ENCODE peak calls at places on chromosome 9, in six cellular contexts. One of them, this sample, is unnamed.

GRCh38 chr9:93624431-93624834 is 48.0 kb downstream of the PHF2 start:
- DNase-seq in endothelial cell of umbilical vein: no peak
- DNase-seq in GM12878: no peak
- DNase-seq in HCT116: no peak
- DNase-seq in AG04450: no peak
- DNase-seq in sigmoid colon: no peak
- DNase-seq in this sample: no peak

GRCh38 chr9:21110708-21111576 is 30.7 kb downstream of the IFNW1 start:
- DNase-seq in endothelial cell of umbilical vein: peak
- DNase-seq in GM12878: peak
- DNase-seq in HCT116: peak
- DNase-seq in AG04450: peak
- DNase-seq in sigmoid colon: no peak
- DNase-seq in this sample: peak

GRCh38 chr9:98008764-98009163 is 25.6 kb downstream of the ANP32B start:
- DNase-seq in endothelial cell of umbilical vein: no peak
- DNase-seq in GM12878: no peak
- DNase-seq in HCT116: no peak
- DNase-seq in AG04450: no peak
- DNase-seq in sigmoid colon: no peak
- DNase-seq in this sample: no peak

GRCh38 chr9:92592946-92593860 is 57.4 kb upstream of the ECM2 start:
- DNase-seq in endothelial cell of umbilical vein: peak
- DNase-seq in GM12878: no peak
- DNase-seq in HCT116: no peak
- DNase-seq in AG04450: no peak
- DNase-seq in sigmoid colon: no peak
- DNase-seq in this sample: no peak

GRCh38 chr9:131098391-131099087 is 2.2 kb downstream of the AIF1L start:
- DNase-seq in endothelial cell of umbilical vein: no peak
- DNase-seq in GM12878: no peak
- DNase-seq in HCT116: no peak
- DNase-seq in AG04450: no peak
- DNase-seq in sigmoid colon: no peak
- DNase-seq in this sample: no peak

GRCh38 chr9:119333507-119334229 is 35.6 kb downstream of the BRINP1 start:
- DNase-seq in endothelial cell of umbilical vein: no peak
- DNase-seq in GM12878: no peak
- DNase-seq in HCT116: no peak
- DNase-seq in AG04450: no peak
- DNase-seq in sigmoid colon: no peak
- DNase-seq in this sample: no peak

GRCh38 chr9:82170871-82171270 is 182.3 kb downstream of the SPATA31D1 start:
- DNase-seq in endothelial cell of umbilical vein: no peak
- DNase-seq in GM12878: no peak
- DNase-seq in HCT116: no peak
- DNase-seq in AG04450: no peak
- DNase-seq in sigmoid colon: no peak
- DNase-seq in this sample: no peak

GRCh38 chr9:123003467-123003866 is 30.0 kb upstream of the GPR21 start:
- DNase-seq in endothelial cell of umbilical vein: peak
- DNase-seq in GM12878: no peak
- DNase-seq in HCT116: no peak
- DNase-seq in AG04450: peak
- DNase-seq in sigmoid colon: no peak
- DNase-seq in this sample: no peak

GRCh38 chr9:7117676-7118561 is 360.1 kb downstream of the KDM4C start:
- DNase-seq in endothelial cell of umbilical vein: no peak
- DNase-seq in GM12878: peak
- DNase-seq in HCT116: no peak
- DNase-seq in AG04450: no peak
- DNase-seq in sigmoid colon: no peak
- DNase-seq in this sample: no peak

GRCh38 chr9:81585191-81585763 is 104.1 kb downstream of the TLE1 start:
- DNase-seq in endothelial cell of umbilical vein: peak
- DNase-seq in GM12878: no peak
- DNase-seq in HCT116: no peak
- DNase-seq in AG04450: no peak
- DNase-seq in sigmoid colon: no peak
- DNase-seq in this sample: no peak

GRCh38 chr9:18459958-18460584 is 13.9 kb upstream of the ADAMTSL1 start:
- DNase-seq in endothelial cell of umbilical vein: peak
- DNase-seq in GM12878: no peak
- DNase-seq in HCT116: no peak
- DNase-seq in AG04450: no peak
- DNase-seq in sigmoid colon: no peak
- DNase-seq in this sample: no peak

GRCh38 chr9:122379340-122379739 is 8.5 kb downstream of the PTGS1 start:
- DNase-seq in endothelial cell of umbilical vein: no peak
- DNase-seq in GM12878: no peak
- DNase-seq in HCT116: no peak
- DNase-seq in AG04450: no peak
- DNase-seq in sigmoid colon: no peak
- DNase-seq in this sample: no peak

GRCh38 chr9:91727316-91727861 is 222.6 kb downstream of the ROR2 start:
- DNase-seq in endothelial cell of umbilical vein: peak
- DNase-seq in GM12878: no peak
- DNase-seq in HCT116: peak
- DNase-seq in AG04450: peak
- DNase-seq in sigmoid colon: no peak
- DNase-seq in this sample: peak

GRCh38 chr9:121593066-121593465 is 58.4 kb upstream of the DAB2IP start:
- DNase-seq in endothelial cell of umbilical vein: no peak
- DNase-seq in GM12878: no peak
- DNase-seq in HCT116: no peak
- DNase-seq in AG04450: no peak
- DNase-seq in sigmoid colon: no peak
- DNase-seq in this sample: no peak

GRCh38 chr9:1284727-1285126 is 234.6 kb downstream of the DMRT2 start:
- DNase-seq in endothelial cell of umbilical vein: no peak
- DNase-seq in GM12878: no peak
- DNase-seq in HCT116: no peak
- DNase-seq in AG04450: no peak
- DNase-seq in sigmoid colon: no peak
- DNase-seq in this sample: no peak

GRCh38 chr9:98924971-98925820 is 18.5 kb upstream of the COL15A1 start:
- DNase-seq in endothelial cell of umbilical vein: no peak
- DNase-seq in GM12878: no peak
- DNase-seq in HCT116: no peak
- DNase-seq in AG04450: no peak
- DNase-seq in sigmoid colon: no peak
- DNase-seq in this sample: no peak

GRCh38 chr9:114117996-114118830 is 19.1 kb upstream of the KIF12 start:
- DNase-seq in endothelial cell of umbilical vein: no peak
- DNase-seq in GM12878: no peak
- DNase-seq in HCT116: no peak
- DNase-seq in AG04450: no peak
- DNase-seq in sigmoid colon: no peak
- DNase-seq in this sample: peak

DNA sequence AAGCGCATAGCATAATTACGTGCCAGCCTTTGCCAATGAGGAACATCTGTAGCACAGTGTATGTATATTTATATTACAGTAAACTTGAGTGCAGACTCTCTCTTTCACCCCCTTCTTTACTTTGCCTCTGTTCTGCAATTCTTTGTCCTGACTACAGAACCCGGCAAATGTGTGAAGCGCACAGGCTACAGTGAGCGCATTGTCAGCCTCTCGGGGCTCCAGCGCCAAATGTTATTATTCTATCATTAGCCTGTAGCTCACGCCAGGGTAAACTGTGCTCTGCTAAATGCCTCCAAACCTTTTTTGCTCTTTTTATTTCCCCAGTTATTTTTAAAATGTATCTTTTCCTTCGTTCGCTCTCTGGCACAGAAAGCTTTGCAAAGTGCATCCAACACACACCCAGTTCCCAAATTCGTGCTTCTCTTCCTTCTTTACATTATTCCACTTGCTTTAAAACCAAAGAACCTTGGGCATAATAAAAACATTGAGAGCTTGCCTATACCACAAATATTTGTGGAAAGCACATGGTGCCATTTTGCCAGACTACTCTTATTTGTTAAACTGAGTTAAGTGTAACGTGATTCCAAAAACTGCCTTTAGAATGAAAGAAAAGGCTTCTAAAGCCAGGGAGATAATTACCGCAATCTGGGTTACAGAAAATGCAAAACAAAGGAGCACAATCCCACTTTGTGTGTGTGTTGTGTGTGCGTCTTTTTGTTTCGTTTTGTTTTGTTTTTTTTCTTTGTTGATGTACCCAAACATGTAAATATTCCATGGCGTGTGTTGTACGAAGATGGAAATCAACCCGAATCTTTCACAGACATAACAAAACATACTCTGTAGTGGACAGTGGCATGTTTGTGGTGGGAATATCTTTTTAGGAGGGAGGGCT is 164.1 kb upstream of the MPDZ start:
- DNase-seq in endothelial cell of umbilical vein: no peak
- DNase-seq in GM12878: no peak
- DNase-seq in HCT116: no peak
- DNase-seq in AG04450: no peak
- DNase-seq in sigmoid colon: no peak
- DNase-seq in this sample: no peak
- H3K4me3 ChIP-seq in endothelial cell of umbilical vein: no peak
- H3K4me3 ChIP-seq in GM12878: no peak
- H3K4me3 ChIP-seq in HCT116: no peak
- H3K4me3 ChIP-seq in AG04450: no peak
- H3K4me3 ChIP-seq in sigmoid colon: no peak
- H3K4me3 ChIP-seq in this sample: no peak

GRCh38 chr9:37650873-37651768 is at the start of gene FRMPD1:
- DNase-seq in endothelial cell of umbilical vein: peak
- DNase-seq in GM12878: no peak
- DNase-seq in HCT116: no peak
- DNase-seq in AG04450: no peak
- DNase-seq in sigmoid colon: peak
- DNase-seq in this sample: peak

GRCh38 chr9:37653385-37653784 is 2.6 kb downstream of the FRMPD1 start:
- DNase-seq in endothelial cell of umbilical vein: no peak
- DNase-seq in GM12878: no peak
- DNase-seq in HCT116: no peak
- DNase-seq in AG04450: no peak
- DNase-seq in sigmoid colon: no peak
- DNase-seq in this sample: no peak

GRCh38 chr9:37645903-37646506 is 4.7 kb upstream of the FRMPD1 start:
- DNase-seq in endothelial cell of umbilical vein: no peak
- DNase-seq in GM12878: no peak
- DNase-seq in HCT116: no peak
- DNase-seq in AG04450: no peak
- DNase-seq in sigmoid colon: no peak
- DNase-seq in this sample: no peak

GRCh38 chr9:37650299-37650872 is 368 bp upstream of the FRMPD1 start:
- DNase-seq in endothelial cell of umbilical vein: no peak
- DNase-seq in GM12878: no peak
- DNase-seq in HCT116: no peak
- DNase-seq in AG04450: no peak
- DNase-seq in sigmoid colon: no peak
- DNase-seq in this sample: no peak
- H3K4me3 ChIP-seq in endothelial cell of umbilical vein: no peak
- H3K4me3 ChIP-seq in GM12878: no peak
- H3K4me3 ChIP-seq in HCT116: peak
- H3K4me3 ChIP-seq in AG04450: no peak
- H3K4me3 ChIP-seq in sigmoid colon: peak
- H3K4me3 ChIP-seq in this sample: peak

GRCh38 chr9:136711751-136712689 is at the start of gene DIPK1B:
- DNase-seq in endothelial cell of umbilical vein: peak
- DNase-seq in GM12878: no peak
- DNase-seq in HCT116: no peak
- DNase-seq in AG04450: no peak
- DNase-seq in sigmoid colon: no peak
- DNase-seq in this sample: no peak
- H3K4me3 ChIP-seq in endothelial cell of umbilical vein: peak
- H3K4me3 ChIP-seq in GM12878: no peak
- H3K4me3 ChIP-seq in HCT116: peak
- H3K4me3 ChIP-seq in AG04450: peak
- H3K4me3 ChIP-seq in sigmoid colon: peak
- H3K4me3 ChIP-seq in this sample: peak

GRCh38 chr9:124006448-124007156 is 5.0 kb upstream of the LHX2 start:
- DNase-seq in endothelial cell of umbilical vein: no peak
- DNase-seq in GM12878: no peak
- DNase-seq in HCT116: no peak
- DNase-seq in AG04450: no peak
- DNase-seq in sigmoid colon: no peak
- DNase-seq in this sample: no peak

GRCh38 chr9:124008307-124008854 is 3.2 kb upstream of the LHX2 start:
- DNase-seq in endothelial cell of umbilical vein: no peak
- DNase-seq in GM12878: no peak
- DNase-seq in HCT116: peak
- DNase-seq in AG04450: no peak
- DNase-seq in sigmoid colon: no peak
- DNase-seq in this sample: no peak

GRCh38 chr9:124008855-124009834 is 2.4 kb upstream of the LHX2 start:
- DNase-seq in endothelial cell of umbilical vein: no peak
- DNase-seq in GM12878: no peak
- DNase-seq in HCT116: no peak
- DNase-seq in AG04450: no peak
- DNase-seq in sigmoid colon: no peak
- DNase-seq in this sample: no peak

GRCh38 chr9:124007157-124007460 is 4.5 kb upstream of the LHX2 start:
- DNase-seq in endothelial cell of umbilical vein: no peak
- DNase-seq in GM12878: no peak
- DNase-seq in HCT116: no peak
- DNase-seq in AG04450: no peak
- DNase-seq in sigmoid colon: no peak
- DNase-seq in this sample: no peak

DNA sequence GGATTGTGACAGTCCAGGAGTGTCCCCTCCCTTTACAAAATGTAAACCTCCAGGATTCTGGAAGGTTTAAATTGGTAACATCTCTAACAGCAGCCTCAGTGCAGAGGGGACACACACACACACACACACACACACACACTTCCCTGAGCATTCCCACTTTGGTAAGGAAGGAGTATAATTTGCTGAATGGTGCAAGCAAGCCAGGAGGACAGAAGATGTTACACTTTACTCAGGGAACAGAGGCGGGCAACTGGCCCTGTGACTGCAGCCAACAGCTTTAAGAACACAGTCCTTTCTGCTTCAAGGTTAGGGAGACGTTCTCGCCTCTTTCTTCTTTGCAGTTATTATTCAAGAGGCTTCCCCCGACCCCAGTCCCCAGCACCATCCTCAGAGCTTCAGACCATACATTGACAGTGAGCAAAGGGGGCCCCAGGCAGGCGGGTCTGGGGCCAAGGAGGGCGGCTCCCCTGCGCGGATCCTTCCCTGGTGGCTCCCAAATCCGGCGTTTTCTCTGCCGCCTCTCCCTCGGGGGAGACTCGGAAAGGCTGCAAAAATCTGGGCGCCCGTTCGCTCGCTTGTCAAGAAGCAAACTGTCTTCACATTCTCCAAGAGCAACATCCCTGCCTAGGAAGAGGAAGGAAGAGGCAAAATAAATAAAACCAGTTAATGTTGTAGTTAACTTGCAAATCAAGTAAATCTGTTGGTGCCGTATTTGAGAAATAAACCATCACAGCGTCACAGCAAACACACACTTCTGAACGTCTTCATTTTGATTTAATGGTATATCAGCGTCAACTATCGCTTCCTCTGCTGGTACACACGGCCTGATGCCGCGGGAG is 3.9 kb upstream of the LHX2 start:
- DNase-seq in endothelial cell of umbilical vein: no peak
- DNase-seq in GM12878: no peak
- DNase-seq in HCT116: no peak
- DNase-seq in AG04450: no peak
- DNase-seq in sigmoid colon: no peak
- DNase-seq in this sample: no peak
- H3K4me3 ChIP-seq in endothelial cell of umbilical vein: no peak
- H3K4me3 ChIP-seq in GM12878: peak
- H3K4me3 ChIP-seq in HCT116: peak
- H3K4me3 ChIP-seq in AG04450: no peak
- H3K4me3 ChIP-seq in sigmoid colon: no peak
- H3K4me3 ChIP-seq in this sample: peak